ENCODE peak calls at places on chromosome 13, in five cellular contexts. M is left colon, X is endothelial cell, F is brain microvascular endothelial cell, Z is H54. C is an unnamed sample.
A peak's percentile ranks its signal among the peaks of the same experiment; 100 is the strongest.

GRCh38 chr13:109145631-109146030 is 516.2 kb downstream of the MYO16 start:
- DNase-seq in F (peak; percentile 79), Z (peak; percentile 77), X (peak; percentile 37), M (no peak), C (peak; percentile 47)

GRCh38 chr13:77492982-77493381 is 42.5 kb upstream of the SCEL start:
- DNase-seq in F (peak; percentile 14), M (no peak), X (no peak), Z (no peak), C (no peak)

GRCh38 chr13:20116213-20116612 is 44.6 kb downstream of the GJA3 start:
- DNase-seq in M (no peak), Z (no peak), X (no peak), F (no peak), C (no peak)

GRCh38 chr13:110715395-110716234 is 2.1 kb downstream of the ING1 start:
- DNase-seq in Z (peak; percentile 100), F (peak; percentile 100), M (peak; percentile 99), X (peak; percentile 97), C (peak; percentile 100)

GRCh38 chr13:32530841-32531253 is 7.7 kb downstream of the N4BP2L2 start:
- DNase-seq in F (peak; percentile 54), Z (no peak), M (no peak), X (no peak), C (peak; percentile 72)

GRCh38 chr13:40116008-40116407 is 460.5 kb downstream of the COG6 start:
- DNase-seq in F (peak; percentile 96), M (peak; percentile 81), Z (peak; percentile 15), X (no peak), C (peak; percentile 52)

GRCh38 chr13:113117335-113117872 is 5.2 kb upstream of the F10 start:
- DNase-seq in F (no peak), Z (no peak), X (no peak), M (no peak), C (no peak)

GRCh38 chr13:69619651-69620050 is 488.0 kb upstream of the ATXN8OS start:
- DNase-seq in Z (no peak), F (no peak), M (no peak), X (no peak), C (no peak)

GRCh38 chr13:24617394-24618218 is 62.6 kb upstream of the ATP12A start:
- DNase-seq in X (no peak), F (no peak), M (no peak), Z (no peak), C (no peak)

GRCh38 chr13:43905435-43906031 is 25.8 kb downstream of the LACC1 start:
- DNase-seq in F (peak; percentile 60), M (no peak), Z (no peak), X (peak; percentile 45), C (peak; percentile 55)

GRCh38 chr13:23842406-23842805 is 46.8 kb downstream of the MIPEP start:
- DNase-seq in Z (no peak), F (no peak), X (no peak), M (no peak), C (no peak)

GRCh38 chr13:39023316-39023715 is 14.6 kb downstream of the PROSER1 start:
- DNase-seq in Z (no peak), F (no peak), X (no peak), M (no peak), C (no peak)

GRCh38 chr13:44906758-44907157 is 82.5 kb downstream of the NUFIP1 start:
- DNase-seq in M (no peak), X (no peak), F (no peak), Z (no peak), C (peak; percentile 83)

GRCh38 chr13:53045110-53045509 is 16.5 kb downstream of the OLFM4 start:
- DNase-seq in F (no peak), M (peak; percentile 47), X (no peak), Z (no peak), C (peak; percentile 6)

GRCh38 chr13:112879283-112879833 is 89.7 kb upstream of the MCF2L start:
- DNase-seq in F (no peak), M (no peak), X (no peak), Z (no peak), C (no peak)

GRCh38 chr13:73874460-73874859 is 259.7 kb downstream of the KLF12 start:
- DNase-seq in Z (no peak), F (no peak), X (no peak), M (no peak), C (no peak)

GRCh38 chr13:35283856-35284255 is 192.6 kb downstream of the MAB21L1 start:
- DNase-seq in M (no peak), X (no peak), F (no peak), Z (no peak), C (no peak)

GRCh38 chr13:20788312-20788711 is 14.6 kb upstream of the EEF1AKMT1 start:
- DNase-seq in Z (no peak), F (no peak), M (no peak), X (no peak), C (no peak)

GRCh38 chr13:44050450-44051063 is 170.9 kb downstream of the LACC1 start:
- DNase-seq in F (peak; percentile 42), X (no peak), Z (no peak), M (no peak), C (peak; percentile 29)

GRCh38 chr13:62643007-62643483 is 1227.4 kb upstream of the PCDH20 start:
- DNase-seq in X (no peak), M (no peak), F (peak; percentile 21), Z (no peak), C (no peak)

GRCh38 chr13:49214917-49215376 is 5.2 kb upstream of the MLNR start:
- DNase-seq in Z (no peak), M (peak; percentile 69), F (no peak), X (no peak), C (no peak)

GRCh38 chr13:111216166-111216960 is 101.3 kb downstream of the ARHGEF7 start:
- DNase-seq in X (no peak), Z (peak; percentile 40), M (no peak), F (no peak), C (no peak)

GRCh38 chr13:60379837-60380236 is 17.2 kb upstream of the TDRD3 start:
- DNase-seq in F (no peak), M (no peak), X (no peak), Z (no peak), C (no peak)

GRCh38 chr13:43316997-43317396 is 293.6 kb downstream of the DNAJC15 start:
- DNase-seq in Z (no peak), F (peak; percentile 48), X (no peak), M (no peak), C (no peak)

GRCh38 chr13:99123101-99124045 is 77.3 kb upstream of the UBAC2 start:
- DNase-seq in X (no peak), M (no peak), Z (no peak), F (peak; percentile 38), C (no peak)

GRCh38 chr13:64505511-64505910 is 2724.6 kb downstream of the PCDH9 start:
- DNase-seq in Z (no peak), M (no peak), F (peak; percentile 53), X (no peak), C (peak; percentile 3)

C was measured in stromal cell of bone marrow.